ENCODE peak calls at places on chromosomes 16 and 17, in five cellular contexts. R is H9, A is H1, H is mesenchymal stem cell, M is trophoblast cell. E is an unnamed sample.

GRCh38 chr17:37815516-37815915 is 70.7 kb upstream of the HNF1B start:
- DNase-seq in M (no peak), A (no peak), R (no peak), H (no peak), E (no peak)

GRCh38 chr16:23031508-23032098 is 117.6 kb downstream of the USP31 start:
- DNase-seq in H (no peak), M (no peak), A (no peak), R (no peak), E (no peak)

GRCh38 chr17:31111183-31111582 is 16.4 kb downstream of the NF1 start:
- DNase-seq in H (no peak), M (no peak), A (no peak), R (no peak), E (no peak)

GRCh38 chr17:356671-357434 is 4.2 kb upstream of the RPH3AL start:
- DNase-seq in H (no peak), R (no peak), A (no peak), M (no peak), E (no peak)

GRCh38 chr17:75239214-75239613 is 22.2 kb downstream of the GGA3 start:
- DNase-seq in M (no peak), R (no peak), H (no peak), A (no peak), E (no peak)

GRCh38 chr17:30565073-30565935 is 88.1 kb downstream of the GOSR1 start:
- DNase-seq in M (no peak), H (no peak), A (no peak), R (peak), E (no peak)

GRCh38 chr16:87945351-87946042 is 5.7 kb upstream of the BANP start:
- DNase-seq in A (no peak), H (peak), R (peak), M (peak), E (peak)

GRCh38 chr17:21019976-21020575 is 22.7 kb downstream of the USP22 start:
- DNase-seq in H (peak), M (no peak), R (no peak), A (no peak), E (no peak)

GRCh38 chr16:11306997-11307638 is 26.0 kb upstream of the PRM1 start:
- DNase-seq in M (peak), R (no peak), H (peak), A (no peak), E (no peak)

GRCh38 chr17:7940034-7940433 is 8.0 kb downstream of the CNTROB start:
- DNase-seq in R (no peak), M (no peak), A (no peak), H (no peak), E (no peak)

GRCh38 chr17:47731396-47731795 is 1.6 kb upstream of the TBX21 start:
- DNase-seq in M (no peak), A (no peak), H (no peak), R (peak), E (no peak)

GRCh38 chr17:17837966-17838962 is 1.5 kb upstream of the SREBF1 start:
- DNase-seq in A (peak), R (peak), H (peak), M (peak), E (no peak)

GRCh38 chr17:29237476-29238132 is 9.1 kb upstream of the CRYBA1 start:
- DNase-seq in R (no peak), H (peak), A (no peak), M (no peak), E (no peak)

GRCh38 chr16:66358231-66358630 is 8.3 kb upstream of the CDH5 start:
- DNase-seq in R (no peak), H (no peak), M (no peak), A (no peak), E (no peak)

GRCh38 chr17:71071837-71072236 is 902.5 kb downstream of the KCNJ2 start:
- DNase-seq in H (peak), M (peak), A (no peak), R (no peak), E (no peak)

GRCh38 chr16:79042886-79043285 is 557.7 kb downstream of the MAF start:
- DNase-seq in A (no peak), H (no peak), M (no peak), R (no peak), E (no peak)

GRCh38 chr16:84144301-84144858 is 597 bp downstream of the HSDL1 start:
- DNase-seq in M (peak), H (peak), R (no peak), A (peak), E (no peak)

GRCh38 chr17:44112284-44113280 is 10.9 kb downstream of the HDAC5 start:
- DNase-seq in A (no peak), R (no peak), H (no peak), M (no peak), E (no peak)

GRCh38 chr16:75593825-75594820 is 27.9 kb downstream of the GABARAPL2 start:
- DNase-seq in M (no peak), H (peak), A (peak), R (peak), E (no peak)

GRCh38 chr16:68835970-68836369 is 7.4 kb upstream of the TANGO6 start:
- DNase-seq in M (no peak), A (no peak), H (no peak), R (no peak), E (no peak)

GRCh38 chr16:17313085-17313611 is 157.6 kb downstream of the XYLT1 start:
- DNase-seq in A (no peak), H (no peak), R (no peak), M (no peak), E (no peak)

DNA sequence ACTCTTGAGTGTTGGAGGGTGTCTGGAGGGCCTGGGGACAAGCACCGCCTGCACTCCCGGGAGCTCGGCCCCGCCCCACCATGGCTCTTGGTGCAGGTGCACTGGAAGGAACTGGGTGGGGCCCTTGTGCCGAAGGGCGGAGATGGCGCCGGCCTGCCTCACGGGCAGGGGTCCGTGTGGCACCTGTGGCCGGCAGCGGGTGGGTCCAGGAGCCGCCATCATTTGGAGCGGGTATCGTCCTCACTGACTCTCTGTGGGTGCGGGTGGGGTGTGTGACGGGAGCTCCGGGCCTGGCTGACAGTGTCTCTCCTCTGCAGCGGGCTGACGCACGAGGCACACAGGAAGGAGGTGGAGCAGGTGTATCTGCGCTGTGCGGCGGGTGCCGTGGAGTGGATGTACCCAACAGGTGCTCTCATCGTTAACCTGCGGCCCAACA is 5.2 kb downstream of the METRNL start:
- DNase-seq in M (no peak), A (no peak), H (no peak), R (no peak), E (no peak)
- H2BK5ac ChIP-seq in M (no peak), A (peak), H (peak), R (no peak), E (no peak)

DNA sequence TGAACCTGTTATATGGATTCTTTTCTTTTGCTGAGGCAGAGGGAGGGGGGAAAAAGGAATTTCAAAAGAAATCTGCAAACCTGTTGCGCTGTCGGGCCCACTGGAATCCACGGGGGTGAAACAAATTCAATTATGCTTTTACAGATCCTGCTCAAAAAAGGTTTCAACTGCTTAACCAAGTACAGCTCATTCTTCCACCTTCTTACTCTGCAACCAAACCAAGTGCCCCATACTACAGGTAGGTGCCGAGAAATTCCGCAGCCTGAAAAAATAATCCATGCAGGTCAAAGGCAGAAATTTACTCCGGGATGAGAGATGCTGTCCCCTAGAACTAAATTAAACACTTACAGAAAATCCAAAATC is 416 bp downstream of the RNF43 start:
- DNase-seq in M (peak), H (no peak), A (no peak), R (no peak), E (no peak)
- H3K9ac ChIP-seq in M (no peak), H (peak), A (peak), R (peak), E (no peak)

GRCh38 chr17:73494955-73495349 is 149.3 kb downstream of the SDK2 start:
- DNase-seq in M (no peak), A (no peak), H (no peak), R (no peak), E (no peak)
- H2BK12ac ChIP-seq in M (no peak), A (peak), H (no peak), R (no peak), E (no peak)

GRCh38 chr17:13429201-13429600 is 172.5 kb downstream of the HS3ST3A1 start:
- DNase-seq in H (peak), R (no peak), M (peak), A (no peak), E (no peak)
- H2BK5ac ChIP-seq in H (no peak), R (peak), M (no peak), A (no peak), E (no peak)

GRCh38 chr16:81463296-81463890 is 18.8 kb downstream of the CMIP start:
- DNase-seq in H (no peak), R (no peak), A (no peak), M (no peak), E (no peak)
- H3K9ac ChIP-seq in H (no peak), R (no peak), A (no peak), M (no peak), E (no peak)

DNA sequence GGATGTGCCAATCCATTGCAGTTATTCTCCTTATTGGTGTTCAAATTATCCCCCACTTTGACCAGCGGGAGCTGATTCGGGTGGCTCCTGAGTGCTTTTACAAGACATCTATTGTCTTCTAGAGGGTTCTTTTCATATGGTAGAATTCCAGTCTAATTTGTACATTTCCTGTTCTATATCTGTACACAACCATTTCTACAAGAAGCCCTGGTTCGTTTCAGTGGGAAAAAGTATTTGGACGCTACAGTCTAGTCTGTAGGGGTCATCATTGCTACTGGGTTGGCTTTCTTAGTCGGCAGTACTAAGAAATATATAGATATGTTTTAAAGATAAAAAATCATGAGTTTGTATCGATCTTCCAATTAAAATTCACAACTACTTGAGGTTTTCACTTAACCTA is 262.6 kb downstream of the MAP2K6 start:
- DNase-seq in A (no peak), H (no peak), M (no peak), R (no peak), E (no peak)
- H2BK12ac ChIP-seq in A (no peak), H (no peak), M (no peak), R (no peak), E (no peak)